ENCODE peak calls at places on chromosomes 12 and 14, in eight cellular contexts. A, H, K, J, R, V, X and P are unnamed samples.

GRCh38 chr14:63647696-63648410 is 6.2 kb upstream of the WDR89 start:
- DNase-seq in A (no peak), H (no peak), K (no peak), J (no peak), R (no peak), V (no peak), X (no peak), P (no peak)

GRCh38 chr12:5630101-5630500 is 198.2 kb downstream of the NTF3 start:
- DNase-seq in A (no peak), H (no peak), K (no peak), J (no peak), R (no peak), V (no peak), X (no peak), P (no peak)

GRCh38 chr12:10705655-10706054 is 17.5 kb downstream of the YBX3 start:
- DNase-seq in A (peak; percentile 32), H (no peak), K (no peak), J (peak; percentile 41), R (no peak), V (no peak), X (no peak), P (no peak)

GRCh38 chr14:89921896-89922548 is 32.5 kb downstream of the EFCAB11 start:
- DNase-seq in A (peak; percentile 93), H (no peak), K (no peak), J (peak; percentile 68), R (no peak), V (no peak), X (no peak), P (peak; percentile 72)

GRCh38 chr12:66678640-66679268 is at the start of gene GRIP1:
- DNase-seq in A (no peak), H (no peak), K (no peak), J (no peak), R (no peak), V (no peak), X (no peak), P (peak; percentile 10)

GRCh38 chr14:23146980-23147379 is 27.9 kb upstream of the CEBPE start:
- DNase-seq in A (no peak), H (no peak), K (no peak), J (no peak), R (no peak), V (no peak), X (no peak), P (no peak)

GRCh38 chr12:51840966-51841365 is 7.6 kb downstream of the FIGNL2 start:
- DNase-seq in A (no peak), H (no peak), K (no peak), J (no peak), R (no peak), V (no peak), X (no peak), P (no peak)

GRCh38 chr12:120224304-120225199 is 23.6 kb upstream of the RPLP0 start:
- DNase-seq in A (no peak), H (no peak), K (no peak), J (no peak), R (no peak), V (no peak), X (no peak), P (no peak)

GRCh38 chr12:31958601-31959000 is 614 bp upstream of the RESF1 start:
- DNase-seq in A (no peak), H (no peak), K (no peak), J (no peak), R (no peak), V (no peak), X (no peak), P (no peak)

GRCh38 chr14:74574706-74575105 is 37.3 kb downstream of the LTBP2 start:
- DNase-seq in A (no peak), H (no peak), K (no peak), J (no peak), R (no peak), V (no peak), X (no peak), P (no peak)

GRCh38 chr12:131364903-131365820 is 345.7 kb upstream of the SFSWAP start:
- DNase-seq in A (no peak), H (no peak), K (no peak), J (no peak), R (no peak), V (no peak), X (no peak), P (no peak)

GRCh38 chr14:65788876-65789859 is 376.6 kb downstream of the FUT8 start:
- DNase-seq in A (no peak), H (no peak), K (no peak), J (no peak), R (no peak), V (no peak), X (no peak), P (no peak)

GRCh38 chr14:68174446-68174845 is 354.9 kb downstream of the RAD51B start:
- DNase-seq in A (no peak), H (no peak), K (peak; percentile 16), J (no peak), R (no peak), V (no peak), X (no peak), P (peak; percentile 55)

GRCh38 chr12:106598003-106598402 is 15.2 kb downstream of the RFX4 start:
- DNase-seq in A (no peak), H (peak; percentile 51), K (no peak), J (no peak), R (peak; percentile 20), V (no peak), X (no peak), P (peak; percentile 27)